ENCODE peak calls at places on chromosomes 3 and 15, in four cellular contexts. N is transverse colon, G is kidney, J is GM12865. S is an unnamed sample.

GRCh38 chr15:47415539-47415971 is 301.8 kb upstream of the SEMA6D start:
- DNase-seq in J (no peak), G (no peak), N (no peak), S (no peak)

GRCh38 chr15:31130576-31131237 is 29.2 kb upstream of the TRPM1 start:
- DNase-seq in N (no peak), J (no peak), G (no peak), S (no peak)

GRCh38 chr3:152400912-152401311 is 132.2 kb downstream of the MBNL1 start:
- DNase-seq in N (no peak), J (no peak), G (no peak), S (no peak)

GRCh38 chr3:47266709-47267489 is 15.7 kb downstream of the KIF9 start:
- DNase-seq in J (peak), N (peak), G (no peak), S (peak)

GRCh38 chr15:61099030-61099800 is 129.9 kb downstream of the RORA start:
- DNase-seq in N (no peak), G (no peak), J (no peak), S (no peak)

GRCh38 chr15:92908369-92909057 is 8.4 kb downstream of the CHD2 start:
- DNase-seq in N (no peak), J (no peak), G (no peak), S (no peak)

GRCh38 chr3:177281292-177281942 is 84.1 kb upstream of the TBL1XR1 start:
- DNase-seq in N (no peak), J (peak), G (no peak), S (no peak)

GRCh38 chr3:13227315-13228165 is 154.3 kb upstream of the IQSEC1 start:
- DNase-seq in G (peak), J (no peak), N (no peak), S (no peak)

GRCh38 chr15:79522656-79523055 is 90.5 kb downstream of the MINAR1 start:
- DNase-seq in N (no peak), J (no peak), G (no peak), S (peak)

GRCh38 chr3:186653984-186654383 is 11.8 kb upstream of the HRG start:
- DNase-seq in G (no peak), N (no peak), J (no peak), S (no peak)

GRCh38 chr15:25175789-25176615 is 221.2 kb downstream of the SNRPN start:
- DNase-seq in G (peak), N (peak), J (no peak), S (no peak)

GRCh38 chr15:31615643-31616415 is 289.2 kb downstream of the KLF13 start:
- DNase-seq in J (no peak), G (no peak), N (no peak), S (no peak)

GRCh38 chr3:52367891-52368880 is 52.1 kb downstream of the DNAH1 start:
- DNase-seq in J (no peak), N (no peak), G (no peak), S (peak)

GRCh38 chr15:45429974-45430792 is 51.8 kb upstream of the GATM start:
- DNase-seq in J (peak), G (peak), N (peak), S (peak)

GRCh38 chr3:185824467-185825378 is at the start of gene IGF2BP2:
- DNase-seq in N (peak), J (peak), G (peak), S (peak)

GRCh38 chr3:144491333-144491732 is 519.7 kb downstream of the DIPK2A start:
- DNase-seq in N (no peak), G (no peak), J (no peak), S (no peak)

GRCh38 chr3:36741285-36741684 is 23.1 kb downstream of the DCLK3 start:
- DNase-seq in N (no peak), G (no peak), J (no peak), S (peak)

GRCh38 chr3:115708540-115708939 is 85.2 kb downstream of the GAP43 start:
- DNase-seq in G (no peak), J (no peak), N (no peak), S (no peak)

GRCh38 chr3:87167634-87168456 is 59.3 kb upstream of the CHMP2B start:
- DNase-seq in G (no peak), J (peak), N (no peak), S (peak)

GRCh38 chr3:105647047-105647446 is 221.8 kb downstream of the CBLB start:
- DNase-seq in J (no peak), G (no peak), N (no peak), S (peak)

GRCh38 chr3:52061116-52061910 is 4.9 kb upstream of the DUSP7 start:
- DNase-seq in N (no peak), J (no peak), G (no peak), S (peak)

GRCh38 chr3:42257007-42257406 is 9.0 kb downstream of the CCK start:
- DNase-seq in N (no peak), J (no peak), G (no peak), S (peak)

GRCh38 chr3:87186631-87187159 is 40.4 kb upstream of the CHMP2B start:
- DNase-seq in J (no peak), N (no peak), G (no peak), S (peak)

GRCh38 chr3:55013145-55013544 is 85.3 kb upstream of the LRTM1 start:
- DNase-seq in N (no peak), G (no peak), J (no peak), S (no peak)

GRCh38 chr3:135752851-135753250 is 212.7 kb upstream of the PPP2R3A start:
- DNase-seq in J (peak), G (no peak), N (no peak), S (no peak)

GRCh38 chr3:158540066-158540465 is 30.9 kb upstream of the MLF1 start:
- DNase-seq in J (no peak), N (no peak), G (no peak), S (no peak)

GRCh38 chr15:95865330-95865739 is 465.2 kb upstream of the NR2F2 start:
- DNase-seq in G (no peak), J (no peak), N (no peak), S (no peak)

DNA sequence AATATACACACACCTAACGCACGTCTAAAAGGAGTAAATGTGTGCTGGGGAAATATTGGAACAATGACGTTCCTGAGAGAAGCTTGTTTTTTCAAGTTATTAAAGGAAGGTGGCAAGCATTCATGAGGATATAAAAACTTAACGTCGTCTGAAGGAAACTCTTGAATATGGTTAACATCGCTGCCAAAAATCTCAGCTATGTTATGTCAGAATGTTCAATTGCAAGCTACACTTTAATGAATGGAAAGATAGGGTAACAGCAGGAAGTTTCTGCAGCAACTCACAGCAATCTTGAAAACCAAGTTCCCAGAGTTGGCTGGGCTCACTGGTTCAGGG is 54.3 kb upstream of the MEF2A start:
- DNase-seq in N (no peak), J (peak), G (no peak), S (no peak)
- H3K4me3 ChIP-seq in N (no peak), J (peak), G (no peak), S (no peak)

DNA sequence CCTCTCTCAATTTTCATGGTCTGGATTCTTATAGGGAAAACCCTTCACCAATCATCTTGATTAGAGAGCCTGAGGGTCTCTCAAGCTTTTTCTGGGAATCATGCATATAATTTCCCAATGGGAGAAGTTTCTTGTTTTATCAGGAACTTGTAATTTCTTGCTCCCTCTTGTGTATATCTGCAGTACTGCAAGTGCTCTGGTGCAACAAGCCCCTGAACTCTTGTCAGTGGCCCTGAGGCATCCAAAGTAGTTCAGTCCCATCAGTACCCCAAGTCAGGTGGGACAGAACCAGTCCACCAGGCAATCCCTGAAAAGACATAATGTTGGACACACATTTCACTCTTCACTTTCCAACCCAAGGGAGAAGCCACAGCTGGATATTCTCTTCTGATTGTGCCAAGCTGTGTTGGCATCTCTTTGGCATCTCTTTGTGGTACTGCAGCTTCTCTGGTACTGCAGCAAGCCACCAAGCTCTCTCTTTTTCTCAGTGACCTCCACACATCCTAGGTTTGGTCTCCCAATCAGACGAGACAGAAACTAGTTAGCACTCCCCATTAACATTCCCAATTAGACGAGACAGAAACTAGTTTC is 214.5 kb downstream of the ZIC4 start:
- DNase-seq in G (no peak), J (peak), N (peak), S (peak)
- TF ChIP-seq CTCF in G (peak), J (peak), N (peak), S (peak)

GRCh38 chr15:39785806-39786205 is 3.2 kb upstream of the FSIP1 start:
- DNase-seq in J (no peak), N (no peak), G (no peak), S (no peak)

GRCh38 chr15:39786444-39787056 is 3.9 kb upstream of the FSIP1 start:
- DNase-seq in J (peak), N (no peak), G (no peak), S (peak)

GRCh38 chr15:39784638-39785037 is 2.0 kb upstream of the FSIP1 start:
- DNase-seq in J (no peak), G (no peak), N (no peak), S (no peak)

GRCh38 chr15:39784125-39784524 is 1.5 kb upstream of the FSIP1 start:
- DNase-seq in J (no peak), N (no peak), G (no peak), S (peak)

DNA sequence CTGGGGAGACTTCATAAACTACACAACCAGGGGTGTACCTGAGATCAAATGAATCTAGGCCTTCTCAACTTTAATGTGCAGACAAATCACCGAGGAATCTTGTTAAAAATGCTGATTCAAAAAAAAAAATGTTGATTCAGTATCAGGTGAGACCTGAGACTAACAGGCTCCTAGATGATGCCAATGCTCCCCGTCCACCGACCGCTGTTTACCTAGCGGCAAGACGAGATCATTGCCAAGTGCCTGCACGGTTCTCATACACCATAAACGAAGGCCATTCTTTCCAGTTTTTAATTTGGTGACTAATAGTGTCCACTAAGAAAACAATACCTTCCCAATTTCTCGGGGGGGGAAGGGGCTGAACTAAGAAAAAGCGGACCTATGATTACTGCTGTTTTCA is 2.5 kb upstream of the FSIP1 start:
- DNase-seq in N (no peak), G (no peak), J (no peak), S (peak)
- H3K4me3 ChIP-seq in N (no peak), G (no peak), J (no peak), S (no peak)

DNA sequence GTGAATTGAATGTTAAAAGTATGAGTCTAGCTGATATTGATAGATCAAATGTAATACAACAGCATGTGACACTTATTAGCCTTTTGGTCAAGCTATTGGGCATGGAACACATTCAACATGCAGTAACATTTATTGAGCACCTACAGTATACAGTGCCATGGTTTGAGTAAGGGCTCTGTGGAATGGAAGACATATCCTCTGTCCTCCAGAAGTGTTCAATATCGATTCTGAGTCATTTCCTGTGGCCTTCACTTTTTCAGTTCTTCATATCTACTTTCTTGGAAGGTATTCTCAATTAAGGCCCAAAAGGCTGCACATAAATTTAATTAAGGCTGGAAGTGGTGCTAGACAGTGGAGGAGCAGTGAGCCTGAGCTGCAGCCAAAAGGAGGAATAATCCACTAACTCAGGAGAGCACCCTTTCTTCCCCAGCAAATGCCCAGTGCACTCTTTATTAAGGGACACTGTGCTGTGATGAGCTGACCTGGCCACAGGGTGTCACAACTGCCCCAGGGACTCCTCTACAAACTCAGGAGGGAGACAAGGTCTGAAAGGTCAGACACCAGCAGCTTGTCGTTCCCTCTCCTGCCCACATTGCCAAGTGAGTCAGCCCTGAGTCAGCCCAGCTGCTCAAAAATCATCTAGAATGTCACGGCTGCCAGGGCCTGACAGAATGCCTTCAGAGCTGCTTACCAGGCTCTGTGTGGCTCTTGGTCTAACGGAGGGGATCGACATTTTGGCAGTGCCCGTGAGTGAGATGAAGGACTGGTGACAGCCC is 544.8 kb downstream of the AGBL1 start:
- DNase-seq in G (peak), J (peak), N (peak), S (peak)
- TF ChIP-seq CTCF in G (peak), J (no peak), N (peak), S (peak)

DNA sequence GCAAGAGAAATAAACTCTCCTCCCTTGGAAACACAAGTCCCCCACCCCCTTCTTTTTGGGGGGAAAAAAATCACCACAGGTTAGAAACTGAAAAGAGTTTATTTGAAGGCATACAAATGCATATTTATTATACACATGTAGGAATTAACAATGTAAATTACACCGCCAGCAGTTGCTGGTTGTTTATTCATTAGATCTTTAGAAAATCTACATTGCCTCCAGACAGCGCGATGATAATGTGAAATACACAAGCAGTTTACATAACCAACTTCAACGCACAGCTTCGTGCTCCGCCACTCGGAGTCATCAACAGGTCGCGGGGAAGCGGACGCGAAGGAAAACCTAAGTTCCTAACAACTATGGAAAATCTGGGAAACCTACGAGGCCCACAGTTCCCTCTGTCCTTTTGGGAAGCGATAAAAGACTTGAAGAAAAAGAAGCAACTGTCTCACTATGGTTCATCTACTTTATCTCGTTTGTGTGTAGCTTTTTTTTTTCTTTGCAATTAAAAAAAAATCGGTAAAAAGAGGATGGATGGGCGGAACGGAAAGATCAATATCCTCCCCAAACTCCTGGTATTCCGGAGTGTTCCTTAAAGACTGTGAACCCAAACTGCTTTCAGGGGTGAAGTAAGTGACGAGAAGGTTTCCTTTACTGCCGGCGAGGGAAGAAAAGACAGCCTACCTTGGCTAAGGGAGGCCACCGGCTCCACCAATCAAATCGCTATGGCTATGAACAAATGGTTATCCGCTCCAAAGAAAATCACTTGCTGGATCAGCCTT is 8.4 kb upstream of the FOXB1 start:
- DNase-seq in G (no peak), J (no peak), N (no peak), S (no peak)
- H3K4me3 ChIP-seq in G (no peak), J (no peak), N (no peak), S (no peak)

GRCh38 chr15:86213888-86214287 is 134.2 kb downstream of the AGBL1 start:
- DNase-seq in G (no peak), J (no peak), N (no peak), S (peak)
- TF ChIP-seq CTCF in G (no peak), J (no peak), N (no peak), S (no peak)

GRCh38 chr3:50323092-50323600 is 601 bp upstream of the HYAL2 start:
- DNase-seq in G (no peak), N (no peak), J (no peak), S (no peak)
- H3K4me3 ChIP-seq in G (no peak), N (no peak), J (no peak), S (no peak)

GRCh38 chr15:37133619-37134018 is 33.3 kb upstream of the MEIS2 start:
- DNase-seq in J (no peak), G (no peak), N (no peak), S (no peak)
- TF ChIP-seq CTCF in J (peak), G (no peak), N (peak), S (peak)

DNA sequence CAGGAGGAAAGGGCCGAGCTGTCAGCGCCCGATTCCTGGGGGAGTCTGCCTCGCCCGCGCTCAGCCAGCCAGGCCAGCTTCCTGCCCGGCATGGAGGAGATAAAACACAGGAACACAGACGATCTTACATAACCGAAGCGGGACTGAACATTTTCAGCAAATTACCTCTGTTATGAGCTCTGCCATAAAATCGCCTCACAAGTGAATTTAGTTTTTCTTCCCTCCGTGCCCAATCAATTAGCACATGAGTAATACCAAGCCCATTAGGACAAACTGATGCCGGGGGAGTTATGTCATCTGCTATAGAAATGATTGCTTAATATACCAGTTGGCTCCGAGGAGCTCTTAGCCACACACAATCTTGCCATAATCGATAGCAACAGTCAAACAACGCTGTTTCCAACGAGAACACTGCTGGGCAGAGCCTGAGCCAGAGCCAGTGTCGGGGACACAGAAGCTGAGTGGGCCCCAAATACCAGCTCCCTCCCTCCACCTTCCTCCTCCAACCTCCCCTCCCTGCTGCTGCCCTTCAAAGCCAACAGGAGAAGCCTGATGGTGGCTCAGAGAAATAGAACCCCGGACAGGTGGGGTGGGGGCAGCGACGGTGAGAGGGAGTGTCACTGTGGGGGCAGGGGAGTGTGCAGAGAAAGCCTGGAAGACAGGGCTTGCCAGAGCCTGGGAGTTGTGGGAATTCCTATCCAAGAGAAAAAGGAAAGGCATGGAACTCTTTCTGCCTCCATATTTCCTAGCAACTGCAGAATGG is 279.4 kb upstream of the TLE3 start:
- DNase-seq in G (no peak), N (peak), J (no peak), S (peak)
- H3K4me3 ChIP-seq in G (no peak), N (no peak), J (no peak), S (no peak)

DNA sequence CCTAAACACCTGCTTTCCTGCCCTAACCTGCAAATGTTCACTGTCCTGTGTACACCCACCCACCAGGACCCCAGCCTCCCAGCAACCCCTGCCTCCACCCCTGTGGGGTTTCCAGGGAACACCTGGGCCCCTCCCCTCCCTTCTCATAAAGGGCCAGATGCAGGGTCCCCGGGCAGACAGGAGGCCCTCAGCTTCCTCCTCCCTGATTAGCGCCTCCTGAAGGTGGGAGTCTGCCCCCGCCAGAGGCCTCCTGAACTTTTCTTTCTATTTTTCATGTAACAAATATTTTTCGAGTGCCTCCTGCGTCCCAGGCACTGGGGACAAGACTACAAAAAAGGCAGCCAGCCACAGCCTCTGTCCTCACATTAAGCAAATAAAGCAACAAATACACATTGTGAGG is 135.4 kb upstream of the LINGO1 start:
- DNase-seq in N (no peak), J (no peak), G (no peak), S (no peak)
- TF ChIP-seq CTCF in N (no peak), J (no peak), G (no peak), S (no peak)